ENCODE peak calls at places on chromosomes 1 and 21, in ten cellular contexts. T is anterior cingulate cortex, P is ovary, K is GM20000, W is lung microvascular endothelial cell, C is RWPE1, D is activated gamma-delta T cell, R is RCC 7860, L is ELR, G is Kasumi-1. I is an unnamed sample.

GRCh38 chr1:34162852-34163766 is 1.9 kb downstream of the CSMD2 start:
- DNase-seq in T (peak), C (peak), G (no peak), L (peak), D (no peak), R (no peak), P (peak), W (peak), K (peak), I (peak)

GRCh38 chr1:228031276-228031995 is 24.6 kb downstream of the WNT3A start:
- DNase-seq in G (no peak), L (no peak), D (no peak), R (no peak), T (no peak), W (no peak), K (no peak), C (no peak), P (no peak), I (no peak)

GRCh38 chr21:44893278-44893556 is 19.7 kb upstream of the PTTG1IP start:
- DNase-seq in C (no peak), D (no peak), P (no peak), R (no peak), T (no peak), G (no peak), L (no peak), W (no peak), K (no peak), I (no peak)

GRCh38 chr1:233631810-233632375 is 18.0 kb downstream of the KCNK1 start:
- DNase-seq in R (peak), K (no peak), C (no peak), P (no peak), T (no peak), D (no peak), W (no peak), G (no peak), L (no peak), I (no peak)

GRCh38 chr1:62882161-62882560 is 98.2 kb downstream of the ATG4C start:
- DNase-seq in T (no peak), D (no peak), K (no peak), L (no peak), G (no peak), P (no peak), R (no peak), W (no peak), C (no peak), I (no peak)

GRCh38 chr1:206679738-206680211 is 4.9 kb upstream of the MAPKAPK2 start:
- DNase-seq in L (no peak), K (peak), R (no peak), W (no peak), C (no peak), G (peak), T (no peak), P (no peak), D (no peak), I (no peak)

GRCh38 chr1:157429841-157430240 is 122.5 kb downstream of the FCRL5 start:
- DNase-seq in P (no peak), W (no peak), T (no peak), R (no peak), D (no peak), L (peak), C (no peak), G (no peak), K (no peak), I (no peak)

GRCh38 chr1:5983361-5984103 is 8.7 kb downstream of the NPHP4 start:
- DNase-seq in G (no peak), K (no peak), D (no peak), L (peak), R (peak), W (no peak), T (no peak), C (peak), P (no peak), I (peak)